ENCODE peak calls at places on chromosome 2, in eight cellular contexts. Q is Right ventricle myocardium inferior; Z is GM12865; U is posterior vena cava; G is progenitor cell of endocrine pancreas; O is HT1080; B is activated T-cell treated with anti-CD3 and anti-CD28 coated beads, Interleukin-2, amount 50 U/mL, for 72 hours; P is effector memory CD8-positive, alpha-beta T cell. E is an unnamed sample.

GRCh38 chr2:236642584-236643291 is 73.1 kb downstream of the ACKR3 start:
- DNase-seq in O (peak), G (no peak), P (no peak), B (no peak), Q (peak), U (peak), Z (no peak), E (no peak)

GRCh38 chr2:207796585-207797350 is 27.1 kb upstream of the FZD5 start:
- DNase-seq in G (peak), Q (no peak), P (no peak), U (no peak), O (no peak), B (no peak), Z (no peak), E (peak)

GRCh38 chr2:237364655-237365054 is 49.3 kb downstream of the COL6A3 start:
- DNase-seq in Z (no peak), U (no peak), P (no peak), B (no peak), G (no peak), O (no peak), Q (no peak), E (no peak)

GRCh38 chr2:141348481-141348880 is 782.3 kb downstream of the LRP1B start:
- DNase-seq in G (no peak), O (no peak), Q (no peak), Z (no peak), P (no peak), B (no peak), U (no peak), E (no peak)

GRCh38 chr2:214126135-214126534 is 284.7 kb upstream of the VWC2L start:
- DNase-seq in U (no peak), Q (no peak), O (peak), P (no peak), G (no peak), Z (no peak), B (no peak), E (no peak)

GRCh38 chr2:48906640-48907039 is 151.1 kb upstream of the LHCGR start:
- DNase-seq in B (no peak), P (no peak), G (no peak), Q (no peak), U (no peak), O (no peak), Z (no peak), E (no peak)

GRCh38 chr2:17309741-17310339 is 208.4 kb downstream of the RAD51AP2 start:
- DNase-seq in P (no peak), B (peak), Z (peak), U (no peak), G (peak), Q (no peak), O (peak), E (peak)

GRCh38 chr2:229731916-229732315 is 17.6 kb upstream of the DNER start:
- DNase-seq in B (no peak), Q (no peak), P (no peak), Z (no peak), O (no peak), U (no peak), G (no peak), E (no peak)

GRCh38 chr2:102473020-102473419 is at the start of gene SLC9A4:
- DNase-seq in O (peak), U (no peak), P (peak), B (peak), G (peak), Q (no peak), Z (peak), E (peak)

GRCh38 chr2:133092571-133092970 is 422.6 kb upstream of the LYPD1 start:
- DNase-seq in Q (no peak), O (peak), P (no peak), B (no peak), U (no peak), G (no peak), Z (no peak), E (no peak)

GRCh38 chr2:72961853-72962468 is 44.6 kb downstream of the EMX1 start:
- DNase-seq in G (no peak), O (no peak), Q (peak), U (no peak), B (no peak), Z (no peak), P (no peak), E (no peak)

GRCh38 chr2:203705184-203705583 is 1.3 kb upstream of the CD28 start:
- DNase-seq in P (peak), B (peak), O (no peak), U (no peak), Q (no peak), G (no peak), Z (no peak), E (no peak)

GRCh38 chr2:26974352-26974751 is 3.9 kb downstream of the MAPRE3 start:
- DNase-seq in O (no peak), B (no peak), Z (no peak), P (no peak), G (no peak), U (no peak), Q (no peak), E (no peak)

GRCh38 chr2:190359896-190360376 is 16.5 kb downstream of the INPP1 start:
- DNase-seq in Q (peak), B (peak), G (no peak), P (peak), U (no peak), Z (peak), O (peak), E (no peak)

GRCh38 chr2:198296665-198297308 is 492.4 kb downstream of the PLCL1 start:
- DNase-seq in P (peak), O (peak), Q (no peak), Z (peak), B (peak), U (no peak), G (peak), E (peak)

GRCh38 chr2:178008636-178009289 is 63.8 kb downstream of the PDE11A start:
- DNase-seq in G (no peak), U (no peak), Q (no peak), B (no peak), P (no peak), Z (no peak), O (peak), E (no peak)

E was measured in NCI-H1930.